ENCODE peak calls at places on chromosomes 16 and 17, in four cellular contexts. U, Z, P and S are unnamed samples.
A peak's percentile ranks its signal among the peaks of the same experiment; 100 is the strongest.

GRCh38 chr17:73586921-73587680 is 57.1 kb downstream of the SDK2 start:
- DNase-seq in U (no peak), Z (peak; percentile 90), P (peak; percentile 28), S (peak; percentile 32)

GRCh38 chr16:85637808-85638186 is 24.7 kb downstream of the GSE1 start:
- DNase-seq in U (no peak), Z (no peak), P (no peak), S (peak; percentile 80)

GRCh38 chr16:84925092-84925772 is 86.1 kb downstream of the ZDHHC7 start:
- DNase-seq in U (no peak), Z (peak; percentile 66), P (peak; percentile 74), S (peak; percentile 66)

GRCh38 chr16:58837950-58838349 is 103.8 kb upstream of the GOT2 start:
- DNase-seq in U (no peak), Z (no peak), P (no peak), S (no peak)

GRCh38 chr16:69115361-69115760 is 9.9 kb downstream of the HAS3 start:
- DNase-seq in U (no peak), Z (no peak), P (no peak), S (no peak)

GRCh38 chr16:87713469-87714229 is 52.1 kb downstream of the KLHDC4 start:
- DNase-seq in U (no peak), Z (no peak), P (no peak), S (no peak)

GRCh38 chr16:85986931-85987749 is 88.2 kb downstream of the IRF8 start:
- DNase-seq in U (no peak), Z (peak; percentile 43), P (no peak), S (no peak)

GRCh38 chr17:4678448-4679026 is 25.4 kb downstream of the PELP1 start:
- DNase-seq in U (peak; percentile 96), Z (no peak), P (no peak), S (no peak)

GRCh38 chr16:31453255-31454204 is 5.8 kb upstream of the ARMC5 start:
- DNase-seq in U (peak; percentile 36), Z (no peak), P (peak; percentile 77), S (peak; percentile 87)

GRCh38 chr17:18962494-18962815 is 10.5 kb downstream of the SLC5A10 start:
- DNase-seq in U (no peak), Z (no peak), P (no peak), S (peak; percentile 32)

GRCh38 chr17:32992360-32993033 is 850 bp downstream of the SPACA3 start:
- DNase-seq in U (no peak), Z (no peak), P (no peak), S (no peak)

GRCh38 chr17:42667088-42667951 is 8.2 kb downstream of the TUBG2 start:
- DNase-seq in U (peak; percentile 73), Z (peak; percentile 70), P (peak; percentile 70), S (no peak)

GRCh38 chr17:31310260-31310659 is 3.6 kb downstream of the EVI2B start:
- DNase-seq in U (no peak), Z (no peak), P (no peak), S (no peak)

GRCh38 chr17:17790673-17791464 is 45.9 kb downstream of the SREBF1 start:
- DNase-seq in U (no peak), Z (no peak), P (no peak), S (no peak)

GRCh38 chr17:57989011-57989345 is 924 bp upstream of the VEZF1 start:
- DNase-seq in U (peak; percentile 50), Z (peak; percentile 42), P (no peak), S (peak; percentile 31)

GRCh38 chr16:56011808-56012478 is 136.8 kb upstream of the CES5A start:
- DNase-seq in U (no peak), Z (no peak), P (no peak), S (peak; percentile 18)

GRCh38 chr17:16415031-16415924 is at the start of gene TRPV2:
- DNase-seq in U (no peak), Z (no peak), P (no peak), S (peak; percentile 82)

GRCh38 chr16:14011006-14011405 is 60.1 kb upstream of the MRTFB start:
- DNase-seq in U (no peak), Z (no peak), P (no peak), S (no peak)

GRCh38 chr17:58969156-58969555 is 137.5 kb downstream of the TRIM37 start:
- DNase-seq in U (no peak), Z (peak; percentile 37), P (no peak), S (no peak)

GRCh38 chr17:62869885-62870580 is 61.9 kb upstream of the MARCHF10 start:
- DNase-seq in U (peak; percentile 88), Z (peak; percentile 83), P (no peak), S (no peak)

GRCh38 chr17:54749157-54749556 is 151.5 kb upstream of the TOM1L1 start:
- DNase-seq in U (no peak), Z (peak; percentile 17), P (no peak), S (no peak)

GRCh38 chr16:1193825-1194581 is 31.1 kb downstream of the TPSG1 start:
- DNase-seq in U (no peak), Z (no peak), P (no peak), S (no peak)

GRCh38 chr16:85394511-85395206 is 218.5 kb upstream of the GSE1 start:
- DNase-seq in U (no peak), Z (peak; percentile 19), P (no peak), S (peak; percentile 32)

GRCh38 chr17:82655038-82655479 is 6.8 kb upstream of the WDR45B start:
- DNase-seq in U (no peak), Z (no peak), P (no peak), S (no peak)

GRCh38 chr16:67833035-67833417 is 9.1 kb upstream of the THAP11 start:
- DNase-seq in U (peak; percentile 80), Z (no peak), P (no peak), S (no peak)

GRCh38 chr17:79728908-79729471 is 1.8 kb upstream of the ENPP7 start:
- DNase-seq in U (no peak), Z (no peak), P (no peak), S (no peak)

GRCh38 chr17:52678211-52678610 is 519.7 kb upstream of the CA10 start:
- DNase-seq in U (no peak), Z (no peak), P (no peak), S (no peak)

GRCh38 chr16:71430744-71431143 is 11.1 kb downstream of the TLE7 start:
- DNase-seq in U (no peak), Z (no peak), P (no peak), S (no peak)

GRCh38 chr16:67529639-67530012 is 997 bp downstream of the RIPOR1 start:
- DNase-seq in U (no peak), Z (no peak), P (no peak), S (no peak)

GRCh38 chr17:78644259-78644658 is 67.1 kb upstream of the DNAH17 start:
- DNase-seq in U (no peak), Z (no peak), P (no peak), S (peak; percentile 4)
- H3K4me3 ChIP-seq in U (no peak overlapping the region), Z (no peak overlapping the region), P (no peak overlapping the region), S (no peak overlapping the region)

GRCh38 chr17:40399185-40399584 is 18.5 kb downstream of the TOP2A start:
- DNase-seq in U (peak; percentile 74), Z (no peak), P (no peak), S (no peak)
- H3K4me1 ChIP-seq in U (no peaks in the 10 kb centered on the region), Z (no peaks in the 10 kb centered on the region), P (no peaks in the 10 kb centered on the region), S (no peaks in the 10 kb centered on the region)

GRCh38 chr17:20991276-20992037 is 51.4 kb downstream of the USP22 start:
- DNase-seq in U (no peak), Z (no peak), P (no peak), S (no peak)

GRCh38 chr17:20992416-20992815 is 50.4 kb downstream of the USP22 start:
- DNase-seq in U (no peak), Z (no peak), P (no peak), S (no peak)

GRCh38 chr17:20994779-20995149 is 48.0 kb downstream of the USP22 start:
- DNase-seq in U (no peak), Z (no peak), P (no peak), S (peak; percentile 48)

GRCh38 chr17:20993863-20994778 is 48.7 kb downstream of the USP22 start:
- DNase-seq in U (no peak), Z (no peak), P (no peak), S (no peak)

GRCh38 chr17:20992987-20993862 is 49.6 kb downstream of the USP22 start:
- DNase-seq in U (peak; percentile 71), Z (peak; percentile 32), P (peak; percentile 55), S (peak; percentile 85)
- H3K4me3 ChIP-seq in U (no peak overlapping the region), Z (no peak overlapping the region), P (peak overlapping the region; percentile 32), S (no peak overlapping the region)

GRCh38 chr17:27296427-27296979 is 2.6 kb downstream of the WSB1 start:
- DNase-seq in U (peak; percentile 85), Z (no peak), P (no peak), S (no peak)
- H3K4me1 ChIP-seq in U (peaks cover 11% of the 10 kb centered on the region), Z (no peaks in the 10 kb centered on the region), P (peaks cover 47% of the 10 kb centered on the region), S (peaks cover 13% of the 10 kb centered on the region)

DNA sequence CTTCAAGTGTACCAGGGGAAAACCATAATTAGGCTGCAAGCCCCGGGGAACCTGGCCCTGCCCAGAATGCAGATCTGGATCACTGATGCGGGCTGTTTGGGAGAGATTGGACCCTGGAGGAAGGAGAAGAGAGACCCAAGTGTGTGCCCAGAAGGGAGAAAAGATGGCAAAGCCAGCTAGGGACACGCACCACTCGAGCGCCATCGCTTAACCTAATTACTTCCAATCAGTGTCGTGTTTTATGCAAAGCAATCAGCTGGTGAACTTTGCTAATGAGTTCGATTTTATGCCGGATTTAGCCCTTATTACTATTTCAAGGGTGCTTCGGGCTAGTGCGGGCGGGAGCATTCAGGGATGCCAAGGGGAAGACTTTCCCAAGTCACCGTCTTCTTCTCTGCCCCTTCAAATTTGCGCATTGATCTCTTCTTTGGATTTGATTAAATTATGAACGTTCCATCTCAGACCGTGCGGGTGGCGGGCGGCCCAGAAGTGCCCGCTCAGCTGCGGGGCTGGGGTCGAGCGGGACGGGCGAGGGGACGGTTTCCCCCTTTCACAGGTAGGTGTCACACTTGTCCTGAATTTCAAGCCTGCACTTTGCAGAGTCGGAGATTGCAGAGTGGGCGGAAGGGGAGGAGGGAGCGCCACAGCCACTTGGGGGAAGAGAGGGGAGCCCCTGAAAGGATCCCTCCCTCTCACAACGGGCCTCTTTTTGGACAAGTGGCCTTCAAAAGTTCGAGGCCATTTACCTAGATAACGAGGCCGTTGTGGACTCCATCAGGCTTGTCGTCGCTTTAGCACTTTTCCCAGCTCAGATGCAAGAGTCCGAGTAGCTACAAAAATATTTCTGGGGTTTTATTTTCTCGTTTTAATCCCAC is 4.1 kb downstream of the IRX5 start:
- DNase-seq in U (no peak), Z (no peak), P (no peak), S (no peak)
- H3K4me3 ChIP-seq in U (no peak overlapping the region), Z (no peak overlapping the region), P (peak overlapping the region; percentile 89), S (no peak overlapping the region)

GRCh38 chr16:17515421-17516210 is 44.9 kb upstream of the XYLT1 start:
- DNase-seq in U (peak; percentile 89), Z (no peak), P (no peak), S (no peak)

GRCh38 chr16:17519041-17519440 is 48.3 kb upstream of the XYLT1 start:
- DNase-seq in U (peak; percentile 71), Z (no peak), P (no peak), S (no peak)

GRCh38 chr16:17520567-17520966 is 49.8 kb upstream of the XYLT1 start:
- DNase-seq in U (peak; percentile 84), Z (no peak), P (no peak), S (no peak)

GRCh38 chr16:17518441-17518840 is 47.7 kb upstream of the XYLT1 start:
- DNase-seq in U (peak; percentile 77), Z (no peak), P (no peak), S (no peak)

GRCh38 chr16:17519556-17519955 is 48.8 kb upstream of the XYLT1 start:
- DNase-seq in U (peak; percentile 20), Z (no peak), P (no peak), S (no peak)
- H3K4me1 ChIP-seq in U (peaks cover 37% of the 10 kb centered on the region), Z (no peaks in the 10 kb centered on the region), P (no peaks in the 10 kb centered on the region), S (no peaks in the 10 kb centered on the region)